ENCODE peak calls at places on chromosomes 12 and 14, in five cellular contexts. One of them, this sample, is unnamed. For H3K27me3, the result is how much of the 10 kb centered on the place peaks cover.

GRCh38 chr12:18139989-18140596 is 50.1 kb upstream of the RERGL start:
- DNase-seq in HCT116: no peak
- DNase-seq in body of pancreas: no peak
- DNase-seq in gastrocnemius medialis: no peak
- DNase-seq in stomach: no peak
- DNase-seq in this sample: no peak

GRCh38 chr12:132689227-132689626 is 1.8 kb downstream of the PXMP2 start:
- DNase-seq in HCT116: no peak
- DNase-seq in body of pancreas: peak
- DNase-seq in gastrocnemius medialis: no peak
- DNase-seq in stomach: peak
- DNase-seq in this sample: no peak

GRCh38 chr12:96078281-96078761 is 42.9 kb upstream of the LTA4H start:
- DNase-seq in HCT116: no peak
- DNase-seq in body of pancreas: peak
- DNase-seq in gastrocnemius medialis: no peak
- DNase-seq in stomach: peak
- DNase-seq in this sample: no peak

GRCh38 chr12:67562513-67563287 is 85.8 kb upstream of the DYRK2 start:
- DNase-seq in HCT116: no peak
- DNase-seq in body of pancreas: peak
- DNase-seq in gastrocnemius medialis: no peak
- DNase-seq in stomach: no peak
- DNase-seq in this sample: no peak

GRCh38 chr14:103155826-103156394 is 32.6 kb downstream of the TNFAIP2 start:
- DNase-seq in HCT116: no peak
- DNase-seq in body of pancreas: no peak
- DNase-seq in gastrocnemius medialis: no peak
- DNase-seq in stomach: no peak
- DNase-seq in this sample: no peak

GRCh38 chr14:74840603-74841030 is 35.3 kb downstream of the PROX2 start:
- DNase-seq in HCT116: no peak
- DNase-seq in body of pancreas: no peak
- DNase-seq in gastrocnemius medialis: no peak
- DNase-seq in stomach: no peak
- DNase-seq in this sample: no peak

GRCh38 chr12:131565256-131566005 is 145.5 kb upstream of the SFSWAP start:
- DNase-seq in HCT116: no peak
- DNase-seq in body of pancreas: no peak
- DNase-seq in gastrocnemius medialis: no peak
- DNase-seq in stomach: no peak
- DNase-seq in this sample: no peak

GRCh38 chr14:101991336-101991735 is 27.0 kb downstream of the DYNC1H1 start:
- DNase-seq in HCT116: no peak
- DNase-seq in body of pancreas: no peak
- DNase-seq in gastrocnemius medialis: no peak
- DNase-seq in stomach: no peak
- DNase-seq in this sample: no peak

GRCh38 chr14:30994681-30995620 is 30.5 kb upstream of the AP4S1 start:
- DNase-seq in HCT116: no peak
- DNase-seq in body of pancreas: no peak
- DNase-seq in gastrocnemius medialis: no peak
- DNase-seq in stomach: no peak
- DNase-seq in this sample: no peak

GRCh38 chr14:22556990-22557623 is 31.9 kb downstream of the DAD1 start:
- DNase-seq in HCT116: peak
- DNase-seq in body of pancreas: peak
- DNase-seq in gastrocnemius medialis: peak
- DNase-seq in stomach: peak
- DNase-seq in this sample: peak

GRCh38 chr14:98899441-98899840 is 372.6 kb downstream of the BCL11B start:
- DNase-seq in HCT116: no peak
- DNase-seq in body of pancreas: no peak
- DNase-seq in gastrocnemius medialis: no peak
- DNase-seq in stomach: no peak
- DNase-seq in this sample: peak

GRCh38 chr14:82999802-83000201 is 1466.1 kb upstream of the SEL1L start:
- DNase-seq in HCT116: no peak
- DNase-seq in body of pancreas: no peak
- DNase-seq in gastrocnemius medialis: no peak
- DNase-seq in stomach: no peak
- DNase-seq in this sample: no peak

GRCh38 chr12:31578632-31579031 is 12.3 kb downstream of the DENND5B start:
- DNase-seq in HCT116: no peak
- DNase-seq in body of pancreas: no peak
- DNase-seq in gastrocnemius medialis: no peak
- DNase-seq in stomach: no peak
- DNase-seq in this sample: no peak

GRCh38 chr14:102264775-102265174 is 40.2 kb downstream of the MOK start:
- DNase-seq in HCT116: no peak
- DNase-seq in body of pancreas: peak
- DNase-seq in gastrocnemius medialis: no peak
- DNase-seq in stomach: no peak
- DNase-seq in this sample: no peak

GRCh38 chr14:24238123-24238522 is 4.3 kb downstream of the TINF2 start:
- DNase-seq in HCT116: no peak
- DNase-seq in body of pancreas: no peak
- DNase-seq in gastrocnemius medialis: no peak
- DNase-seq in stomach: no peak
- DNase-seq in this sample: no peak

GRCh38 chr12:3600039-3600720 is 109.2 kb downstream of the PRMT8 start:
- DNase-seq in HCT116: no peak
- DNase-seq in body of pancreas: no peak
- DNase-seq in gastrocnemius medialis: no peak
- DNase-seq in stomach: no peak
- DNase-seq in this sample: no peak

GRCh38 chr12:6370994-6371754 is 4.2 kb downstream of the SCNN1A start:
- DNase-seq in HCT116: peak
- DNase-seq in body of pancreas: peak
- DNase-seq in gastrocnemius medialis: no peak
- DNase-seq in stomach: peak
- DNase-seq in this sample: no peak

GRCh38 chr14:73438993-73439392 is 19.4 kb downstream of the NUMB start:
- DNase-seq in HCT116: no peak
- DNase-seq in body of pancreas: no peak
- DNase-seq in gastrocnemius medialis: no peak
- DNase-seq in stomach: no peak
- DNase-seq in this sample: no peak

GRCh38 chr12:108638141-108638823 is 4.6 kb upstream of the SELPLG start:
- DNase-seq in HCT116: no peak
- DNase-seq in body of pancreas: peak
- DNase-seq in gastrocnemius medialis: no peak
- DNase-seq in stomach: peak
- DNase-seq in this sample: peak

GRCh38 chr12:59429766-59430165 is 166.1 kb upstream of the SLC16A7 start:
- DNase-seq in HCT116: no peak
- DNase-seq in body of pancreas: no peak
- DNase-seq in gastrocnemius medialis: no peak
- DNase-seq in stomach: no peak
- DNase-seq in this sample: no peak

GRCh38 chr12:109753959-109754358 is 40.3 kb downstream of the FAM222A start:
- DNase-seq in HCT116: no peak
- DNase-seq in body of pancreas: no peak
- DNase-seq in gastrocnemius medialis: no peak
- DNase-seq in stomach: peak
- DNase-seq in this sample: no peak

GRCh38 chr12:122051231-122051876 is 27.2 kb upstream of the MLXIP start:
- DNase-seq in HCT116: no peak
- DNase-seq in body of pancreas: peak
- DNase-seq in gastrocnemius medialis: peak
- DNase-seq in stomach: no peak
- DNase-seq in this sample: no peak

GRCh38 chr14:90760591-90761316 is 55.5 kb downstream of the TTC7B start:
- DNase-seq in HCT116: no peak
- DNase-seq in body of pancreas: no peak
- DNase-seq in gastrocnemius medialis: no peak
- DNase-seq in stomach: no peak
- DNase-seq in this sample: no peak

GRCh38 chr14:90666571-90666970 is 149.7 kb downstream of the TTC7B start:
- DNase-seq in HCT116: no peak
- DNase-seq in body of pancreas: no peak
- DNase-seq in gastrocnemius medialis: no peak
- DNase-seq in stomach: no peak
- DNase-seq in this sample: no peak

GRCh38 chr12:59040043-59040442 is 119.7 kb upstream of the LRIG3 start:
- DNase-seq in HCT116: no peak
- DNase-seq in body of pancreas: no peak
- DNase-seq in gastrocnemius medialis: no peak
- DNase-seq in stomach: no peak
- DNase-seq in this sample: no peak

GRCh38 chr12:80195143-80195726 is 95.9 kb downstream of the OTOGL start:
- DNase-seq in HCT116: peak
- DNase-seq in body of pancreas: peak
- DNase-seq in gastrocnemius medialis: no peak
- DNase-seq in stomach: no peak
- DNase-seq in this sample: no peak

GRCh38 chr14:59582161-59582560 is 5.5 kb upstream of the CCDC175 start:
- DNase-seq in HCT116: no peak
- DNase-seq in body of pancreas: no peak
- DNase-seq in gastrocnemius medialis: no peak
- DNase-seq in stomach: no peak
- DNase-seq in this sample: no peak

GRCh38 chr14:59582845-59583509 is 6.4 kb upstream of the CCDC175 start:
- DNase-seq in HCT116: no peak
- DNase-seq in body of pancreas: peak
- DNase-seq in gastrocnemius medialis: no peak
- DNase-seq in stomach: no peak
- DNase-seq in this sample: no peak

GRCh38 chr14:59588136-59588535 is 11.5 kb upstream of the CCDC175 start:
- DNase-seq in HCT116: no peak
- DNase-seq in body of pancreas: no peak
- DNase-seq in gastrocnemius medialis: no peak
- DNase-seq in stomach: no peak
- DNase-seq in this sample: no peak

GRCh38 chr14:59583755-59584154 is 7.1 kb upstream of the CCDC175 start:
- DNase-seq in HCT116: no peak
- DNase-seq in body of pancreas: no peak
- DNase-seq in gastrocnemius medialis: no peak
- DNase-seq in stomach: no peak
- DNase-seq in this sample: no peak

GRCh38 chr14:59585891-59586554 is 9.4 kb upstream of the CCDC175 start:
- DNase-seq in HCT116: no peak
- DNase-seq in body of pancreas: no peak
- DNase-seq in gastrocnemius medialis: no peak
- DNase-seq in stomach: no peak
- DNase-seq in this sample: no peak
- H3K4me3 ChIP-seq in HCT116: no peak
- H3K4me3 ChIP-seq in body of pancreas: no peak
- H3K4me3 ChIP-seq in gastrocnemius medialis: no peak
- H3K4me3 ChIP-seq in stomach: no peak
- H3K4me3 ChIP-seq in this sample: no peak

GRCh38 chr12:47965581-47965980 is 2.2 kb downstream of the TMEM106C start:
- DNase-seq in HCT116: no peak
- DNase-seq in body of pancreas: no peak
- DNase-seq in gastrocnemius medialis: no peak
- DNase-seq in stomach: no peak
- DNase-seq in this sample: no peak

GRCh38 chr12:47967461-47968430 is 4.3 kb downstream of the TMEM106C start:
- DNase-seq in HCT116: no peak
- DNase-seq in body of pancreas: no peak
- DNase-seq in gastrocnemius medialis: no peak
- DNase-seq in stomach: no peak
- DNase-seq in this sample: no peak

GRCh38 chr12:47964102-47964723 is 817 bp downstream of the TMEM106C start:
- DNase-seq in HCT116: no peak
- DNase-seq in body of pancreas: peak
- DNase-seq in gastrocnemius medialis: no peak
- DNase-seq in stomach: peak
- DNase-seq in this sample: peak

GRCh38 chr12:47962198-47962597 is 1.2 kb upstream of the TMEM106C start:
- DNase-seq in HCT116: no peak
- DNase-seq in body of pancreas: no peak
- DNase-seq in gastrocnemius medialis: no peak
- DNase-seq in stomach: no peak
- DNase-seq in this sample: no peak

DNA sequence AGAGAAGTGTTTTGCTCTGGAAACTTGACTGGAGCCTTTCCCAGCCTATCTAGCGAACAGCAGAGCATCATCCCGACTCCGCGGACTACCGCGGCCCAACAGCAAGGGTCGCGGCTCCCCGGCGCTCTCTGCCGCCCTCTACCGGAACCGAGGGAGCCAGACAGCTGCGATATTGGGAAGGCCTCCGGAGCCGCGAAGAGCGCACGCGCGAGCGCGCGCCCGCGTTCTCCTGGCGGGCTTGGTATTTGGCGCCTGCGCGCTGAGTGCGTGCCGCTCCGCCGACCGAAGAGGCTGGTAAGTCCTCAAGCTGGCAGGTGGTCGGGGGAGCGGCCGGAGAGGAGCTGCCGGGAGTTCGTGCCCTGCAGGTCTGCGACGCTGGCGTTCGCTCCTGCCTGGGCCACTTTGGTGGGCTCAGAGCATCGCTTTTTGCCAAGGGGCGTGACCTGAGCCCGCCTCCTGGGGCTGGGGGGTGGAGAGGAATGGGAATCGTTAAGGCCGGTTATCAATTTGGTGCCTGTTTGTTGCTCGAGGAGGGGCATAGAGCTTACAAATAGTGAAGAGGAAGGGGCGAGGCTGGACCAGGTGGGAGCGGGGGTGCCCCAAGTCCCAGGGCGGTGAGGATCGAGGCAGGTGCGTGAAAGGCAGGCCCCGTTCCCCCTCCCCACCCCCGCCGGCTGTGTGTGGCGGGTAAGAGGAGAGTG is at the start of gene TMEM106C:
- DNase-seq in HCT116: peak
- DNase-seq in body of pancreas: peak
- DNase-seq in gastrocnemius medialis: peak
- DNase-seq in stomach: peak
- DNase-seq in this sample: peak
- TF ChIP-seq POLR2A in HCT116: peak
- TF ChIP-seq POLR2A in body of pancreas: peak
- TF ChIP-seq POLR2A in gastrocnemius medialis: peak
- TF ChIP-seq POLR2A in stomach: no peak
- TF ChIP-seq POLR2A in this sample: peak

GRCh38 chr12:12745576-12746211 is 28.5 kb downstream of the CDKN1B start:
- DNase-seq in HCT116: no peak
- DNase-seq in body of pancreas: no peak
- DNase-seq in gastrocnemius medialis: no peak
- DNase-seq in stomach: no peak
- DNase-seq in this sample: no peak
- H3K27me3 ChIP-seq in HCT116: under half
- H3K27me3 ChIP-seq in body of pancreas: under half
- H3K27me3 ChIP-seq in gastrocnemius medialis: under half
- H3K27me3 ChIP-seq in stomach: under half
- H3K27me3 ChIP-seq in this sample: under half

GRCh38 chr14:36658091-36659009 is 3.3 kb upstream of the PAX9 start:
- DNase-seq in HCT116: no peak
- DNase-seq in body of pancreas: no peak
- DNase-seq in gastrocnemius medialis: no peak
- DNase-seq in stomach: no peak
- DNase-seq in this sample: no peak

GRCh38 chr14:36655963-36656768 is 5.5 kb upstream of the PAX9 start:
- DNase-seq in HCT116: peak
- DNase-seq in body of pancreas: no peak
- DNase-seq in gastrocnemius medialis: no peak
- DNase-seq in stomach: no peak
- DNase-seq in this sample: peak

GRCh38 chr14:36659010-36659821 is 2.4 kb upstream of the PAX9 start:
- DNase-seq in HCT116: no peak
- DNase-seq in body of pancreas: no peak
- DNase-seq in gastrocnemius medialis: no peak
- DNase-seq in stomach: no peak
- DNase-seq in this sample: no peak

GRCh38 chr14:36656769-36657408 is 4.8 kb upstream of the PAX9 start:
- DNase-seq in HCT116: no peak
- DNase-seq in body of pancreas: no peak
- DNase-seq in gastrocnemius medialis: no peak
- DNase-seq in stomach: no peak
- DNase-seq in this sample: no peak

GRCh38 chr14:36657409-36658090 is 4.1 kb upstream of the PAX9 start:
- DNase-seq in HCT116: no peak
- DNase-seq in body of pancreas: no peak
- DNase-seq in gastrocnemius medialis: no peak
- DNase-seq in stomach: no peak
- DNase-seq in this sample: peak
- H3K4me3 ChIP-seq in HCT116: no peak
- H3K4me3 ChIP-seq in body of pancreas: no peak
- H3K4me3 ChIP-seq in gastrocnemius medialis: peak
- H3K4me3 ChIP-seq in stomach: peak
- H3K4me3 ChIP-seq in this sample: no peak

This sample was measured in Peyer's patch.